ENCODE peak calls at places on chromosomes 5 and 9, in ten cellular contexts. C is aorta, E is T-helper 17 cell, V is NCI-H1048, M is lower lobe of right lung, Q is ACHN, L is EL, P is kidney glomerular epithelial cell, Z is omental fat pad, U is left ventricle myocardium inferior. T is an unnamed sample.

GRCh38 chr9:87725356-87725899 is 491 bp upstream of the CTSL start:
- DNase-seq in C (no peak), E (no peak), V (no peak), M (no peak), Q (no peak), L (no peak), P (no peak), Z (no peak), U (peak; percentile 40), T (peak; percentile 81)

GRCh38 chr5:173234129-173234793 is 745 bp downstream of the NKX2-5 start:
- DNase-seq in C (no peak), E (no peak), V (no peak), M (no peak), Q (no peak), L (no peak), P (no peak), Z (no peak), U (no peak), T (no peak)

GRCh38 chr9:12699529-12699928 is 6.3 kb downstream of the TYRP1 start:
- DNase-seq in C (no peak), E (no peak), V (no peak), M (no peak), Q (peak; percentile 8), L (no peak), P (no peak), Z (no peak), U (no peak), T (no peak)

GRCh38 chr5:158979749-158980521 is 119.8 kb downstream of the EBF1 start:
- DNase-seq in C (peak; percentile 81), E (no peak), V (no peak), M (no peak), Q (no peak), L (peak; percentile 25), P (no peak), Z (no peak), U (peak; percentile 52), T (peak; percentile 76)

GRCh38 chr5:62309107-62309506 is 3.1 kb downstream of the KIF2A start:
- DNase-seq in C (no peak), E (no peak), V (no peak), M (no peak), Q (no peak), L (no peak), P (no peak), Z (no peak), U (no peak), T (no peak)

GRCh38 chr5:9731159-9731558 is 101.0 kb upstream of the TAS2R1 start:
- DNase-seq in C (no peak), E (no peak), V (no peak), M (no peak), Q (no peak), L (no peak), P (no peak), Z (no peak), U (no peak), T (no peak)

GRCh38 chr5:178069909-178070308 is 43.4 kb upstream of the N4BP3 start:
- DNase-seq in C (no peak), E (no peak), V (no peak), M (no peak), Q (peak; percentile 22), L (peak; percentile 42), P (no peak), Z (no peak), U (no peak), T (no peak)

GRCh38 chr5:150131978-150132694 is 23.5 kb downstream of the PDGFRB start:
- DNase-seq in C (no peak), E (no peak), V (no peak), M (no peak), Q (no peak), L (no peak), P (no peak), Z (no peak), U (no peak), T (no peak)

GRCh38 chr5:82031220-82032119 is 59.6 kb downstream of the ATG10 start:
- DNase-seq in C (no peak), E (no peak), V (no peak), M (no peak), Q (no peak), L (no peak), P (no peak), Z (no peak), U (no peak), T (no peak)

GRCh38 chr5:137822983-137823382 is 44.7 kb upstream of the MYOT start:
- DNase-seq in C (no peak), E (no peak), V (no peak), M (no peak), Q (no peak), L (no peak), P (no peak), Z (no peak), U (no peak), T (no peak)

GRCh38 chr9:129987047-129987446 is 55.9 kb downstream of the FNBP1 start:
- DNase-seq in C (no peak), E (no peak), V (no peak), M (no peak), Q (no peak), L (no peak), P (no peak), Z (no peak), U (no peak), T (peak; percentile 29)

GRCh38 chr5:139912158-139912557 is 116.5 kb downstream of the PSD2 start:
- DNase-seq in C (no peak), E (no peak), V (no peak), M (no peak), Q (no peak), L (no peak), P (no peak), Z (no peak), U (no peak), T (peak; percentile 37)

GRCh38 chr5:172452398-172453205 is 1.7 kb downstream of the SH3PXD2B start:
- DNase-seq in C (no peak), E (no peak), V (no peak), M (no peak), Q (no peak), L (peak; percentile 65), P (no peak), Z (no peak), U (no peak), T (peak; percentile 80)

GRCh38 chr5:151264113-151264512 is 11.1 kb downstream of the GM2A start:
- DNase-seq in C (no peak), E (no peak), V (no peak), M (no peak), Q (no peak), L (peak; percentile 60), P (no peak), Z (no peak), U (no peak), T (no peak)

GRCh38 chr9:8750639-8751041 is 951.1 kb upstream of the DMAC1 start:
- DNase-seq in C (no peak), E (no peak), V (no peak), M (no peak), Q (no peak), L (no peak), P (no peak), Z (no peak), U (no peak), T (no peak)

GRCh38 chr9:137479892-137480685 is 21.0 kb upstream of the NSMF start:
- DNase-seq in C (no peak), E (no peak), V (no peak), M (no peak), Q (no peak), L (no peak), P (no peak), Z (no peak), U (no peak), T (no peak)

GRCh38 chr5:133643365-133643764 is 31.0 kb upstream of the FSTL4 start:
- DNase-seq in C (no peak), E (no peak), V (no peak), M (no peak), Q (no peak), L (no peak), P (no peak), Z (no peak), U (no peak), T (no peak)

GRCh38 chr9:89596937-89597555 is 7.8 kb upstream of the GADD45G start:
- DNase-seq in C (no peak), E (no peak), V (no peak), M (no peak), Q (no peak), L (no peak), P (no peak), Z (no peak), U (no peak), T (no peak)

GRCh38 chr5:151051066-151051930 is 29.5 kb downstream of the TNIP1 start:
- DNase-seq in C (peak; percentile 89), E (peak; percentile 37), V (no peak), M (peak; percentile 86), Q (peak; percentile 79), L (peak; percentile 77), P (peak; percentile 66), Z (peak; percentile 69), U (peak; percentile 81), T (peak; percentile 92)

GRCh38 chr5:169012471-169012870 is 288.5 kb downstream of the SLIT3 start:
- DNase-seq in C (no peak), E (no peak), V (no peak), M (no peak), Q (no peak), L (no peak), P (peak; percentile 53), Z (no peak), U (no peak), T (no peak)

T was measured in sigmoid colon.